ENCODE peak calls at places on chromosomes 6 and 20, in four cellular contexts. One of them, this sample, is unnamed.
A peak's percentile ranks its signal among the peaks of the same experiment; 100 is the strongest.

GRCh38 chr20:12847862-12848261 is 160.9 kb upstream of the SPTLC3 start:
- DNase-seq in T-cell: no peak
- DNase-seq in substantia nigra: no peak
- DNase-seq in stimulated activated naive CD8-positive, alpha-beta T cell treated with anti-CD3 and anti-CD28 coated beads, Interleukin-15, Interleukin-2, amounts not matched to agents 100 U/mL and 50 U/mL, for 24 hours: no peak
- DNase-seq in this sample: no peak

GRCh38 chr6:133827766-133828165 is 61.1 kb upstream of the TCF21 start:
- DNase-seq in stimulated activated naive CD8-positive, alpha-beta T cell treated with anti-CD3 and anti-CD28 coated beads, Interleukin-15, Interleukin-2, amounts not matched to agents 100 U/mL and 50 U/mL, for 24 hours: no peak
- DNase-seq in substantia nigra: no peak
- DNase-seq in T-cell: no peak
- DNase-seq in this sample: no peak

GRCh38 chr6:7106752-7107577 is 796 bp upstream of the RREB1 start:
- DNase-seq in stimulated activated naive CD8-positive, alpha-beta T cell treated with anti-CD3 and anti-CD28 coated beads, Interleukin-15, Interleukin-2, amounts not matched to agents 100 U/mL and 50 U/mL, for 24 hours: peak; percentile 82
- DNase-seq in substantia nigra: no peak
- DNase-seq in T-cell: peak; percentile 65
- DNase-seq in this sample: no peak

GRCh38 chr20:43983359-43983758 is 68.7 kb downstream of the TOX2 start:
- DNase-seq in stimulated activated naive CD8-positive, alpha-beta T cell treated with anti-CD3 and anti-CD28 coated beads, Interleukin-15, Interleukin-2, amounts not matched to agents 100 U/mL and 50 U/mL, for 24 hours: peak; percentile 72
- DNase-seq in T-cell: no peak
- DNase-seq in substantia nigra: no peak
- DNase-seq in this sample: no peak

GRCh38 chr6:36347635-36348034 is 10.9 kb upstream of the BNIP5 start:
- DNase-seq in stimulated activated naive CD8-positive, alpha-beta T cell treated with anti-CD3 and anti-CD28 coated beads, Interleukin-15, Interleukin-2, amounts not matched to agents 100 U/mL and 50 U/mL, for 24 hours: no peak
- DNase-seq in T-cell: no peak
- DNase-seq in substantia nigra: no peak
- DNase-seq in this sample: no peak

GRCh38 chr6:124770784-124771183 is 191.5 kb upstream of the RNF217 start:
- DNase-seq in stimulated activated naive CD8-positive, alpha-beta T cell treated with anti-CD3 and anti-CD28 coated beads, Interleukin-15, Interleukin-2, amounts not matched to agents 100 U/mL and 50 U/mL, for 24 hours: no peak
- DNase-seq in substantia nigra: no peak
- DNase-seq in T-cell: no peak
- DNase-seq in this sample: no peak

GRCh38 chr6:150068786-150069648 is at the start of gene ULBP3:
- DNase-seq in substantia nigra: peak; percentile 70
- DNase-seq in stimulated activated naive CD8-positive, alpha-beta T cell treated with anti-CD3 and anti-CD28 coated beads, Interleukin-15, Interleukin-2, amounts not matched to agents 100 U/mL and 50 U/mL, for 24 hours: peak; percentile 83
- DNase-seq in T-cell: peak; percentile 36
- DNase-seq in this sample: peak; percentile 75

GRCh38 chr6:168132531-168133184 is 53.6 kb upstream of the FRMD1 start:
- DNase-seq in substantia nigra: peak; percentile 79
- DNase-seq in stimulated activated naive CD8-positive, alpha-beta T cell treated with anti-CD3 and anti-CD28 coated beads, Interleukin-15, Interleukin-2, amounts not matched to agents 100 U/mL and 50 U/mL, for 24 hours: no peak
- DNase-seq in T-cell: no peak
- DNase-seq in this sample: peak; percentile 87

GRCh38 chr6:169092375-169092774 is 161.3 kb downstream of the THBS2 start:
- DNase-seq in T-cell: no peak
- DNase-seq in stimulated activated naive CD8-positive, alpha-beta T cell treated with anti-CD3 and anti-CD28 coated beads, Interleukin-15, Interleukin-2, amounts not matched to agents 100 U/mL and 50 U/mL, for 24 hours: no peak
- DNase-seq in substantia nigra: no peak
- DNase-seq in this sample: no peak

GRCh38 chr6:79672631-79673065 is 41.5 kb downstream of the SH3BGRL2 start:
- DNase-seq in stimulated activated naive CD8-positive, alpha-beta T cell treated with anti-CD3 and anti-CD28 coated beads, Interleukin-15, Interleukin-2, amounts not matched to agents 100 U/mL and 50 U/mL, for 24 hours: no peak
- DNase-seq in T-cell: no peak
- DNase-seq in substantia nigra: no peak
- DNase-seq in this sample: no peak